ENCODE peak calls at places on chromosome 20, in eight cellular contexts. L, I, P, W, J, M, N and V are unnamed samples.
A peak's percentile ranks its signal among the peaks of the same experiment; 100 is the strongest.

GRCh38 chr20:10060223-10060622 is 25.4 kb downstream of the ANKEF1 start:
- DNase-seq in L (no peak), I (no peak), P (no peak), W (no peak), J (no peak), M (no peak), N (no peak), V (no peak)

GRCh38 chr20:11130554-11131166 is 456.9 kb upstream of the JAG1 start:
- DNase-seq in L (no peak), I (no peak), P (no peak), W (no peak), J (no peak), M (no peak), N (no peak), V (no peak)

GRCh38 chr20:3010985-3011723 is 32.3 kb upstream of the GNRH2 start:
- DNase-seq in L (peak; percentile 61), I (no peak), P (no peak), W (no peak), J (no peak), M (no peak), N (no peak), V (no peak)

GRCh38 chr20:62606551-62607201 is 35.6 kb upstream of the SLCO4A1 start:
- DNase-seq in L (no peak), I (peak; percentile 60), P (no peak), W (peak; percentile 56), J (no peak), M (no peak), N (peak; percentile 76), V (no peak)

GRCh38 chr20:17845701-17846475 is 122.7 kb downstream of the SNX5 start:
- DNase-seq in L (peak; percentile 28), I (no peak), P (no peak), W (no peak), J (no peak), M (no peak), N (peak; percentile 61), V (no peak)

GRCh38 chr20:45293041-45294002 is 13.3 kb upstream of the RBPJL start:
- DNase-seq in L (peak; percentile 46), I (peak; percentile 68), P (peak; percentile 80), W (peak; percentile 88), J (peak; percentile 88), M (peak; percentile 90), N (peak; percentile 81), V (peak; percentile 92)

GRCh38 chr20:4040283-4041179 is 25.2 kb upstream of the RNF24 start:
- DNase-seq in L (no peak), I (no peak), P (no peak), W (no peak), J (no peak), M (no peak), N (no peak), V (no peak)

GRCh38 chr20:10536531-10536930 is 101.4 kb downstream of the SLX4IP start:
- DNase-seq in L (peak; percentile 68), I (no peak), P (no peak), W (peak; percentile 77), J (peak; percentile 40), M (peak; percentile 27), N (no peak), V (no peak)

GRCh38 chr20:38889792-38890496 is 36.3 kb upstream of the FAM83D start:
- DNase-seq in L (no peak), I (no peak), P (no peak), W (no peak), J (no peak), M (no peak), N (no peak), V (no peak)

GRCh38 chr20:14522595-14522994 is 185.2 kb upstream of the FLRT3 start:
- DNase-seq in L (no peak), I (no peak), P (no peak), W (no peak), J (no peak), M (no peak), N (no peak), V (no peak)

GRCh38 chr20:46286380-46286779 is 21.9 kb downstream of the CDH22 start:
- DNase-seq in L (no peak), I (no peak), P (no peak), W (no peak), J (no peak), M (no peak), N (no peak), V (no peak)

GRCh38 chr20:17969276-17969883 is 562 bp downstream of the MGME1 start:
- DNase-seq in L (no peak), I (no peak), P (peak; percentile 45), W (peak; percentile 45), J (no peak), M (peak; percentile 75), N (peak; percentile 41), V (no peak)

GRCh38 chr20:53609501-53610445 is 16.1 kb upstream of the ZNF217 start:
- DNase-seq in L (peak; percentile 63), I (peak; percentile 64), P (peak; percentile 64), W (no peak), J (peak; percentile 45), M (peak; percentile 46), N (peak; percentile 42), V (no peak)

GRCh38 chr20:33431797-33432381 is 11.7 kb downstream of the SNTA1 start:
- DNase-seq in L (no peak), I (peak; percentile 39), P (no peak), W (no peak), J (no peak), M (no peak), N (peak; percentile 38), V (no peak)

GRCh38 chr20:44615876-44616603 is 33.7 kb downstream of the PKIG start:
- DNase-seq in L (no peak), I (no peak), P (no peak), W (no peak), J (no peak), M (no peak), N (no peak), V (peak; percentile 72)

GRCh38 chr20:50578061-50578777 is 68.0 kb downstream of the PTPN1 start:
- DNase-seq in L (no peak), I (no peak), P (no peak), W (no peak), J (no peak), M (no peak), N (no peak), V (peak; percentile 68)

GRCh38 chr20:62500237-62500864 is 24.6 kb upstream of the GATA5 start:
- DNase-seq in L (peak; percentile 20), I (peak; percentile 74), P (peak; percentile 73), W (peak; percentile 79), J (peak; percentile 79), M (peak; percentile 79), N (peak; percentile 77), V (no peak)

GRCh38 chr20:37933797-37934633 is 31.1 kb downstream of the VSTM2L start:
- DNase-seq in L (no peak), I (no peak), P (no peak), W (no peak), J (no peak), M (no peak), N (no peak), V (no peak)

GRCh38 chr20:58542411-58543095 is 27.4 kb upstream of the APCDD1L start:
- DNase-seq in L (peak; percentile 36), I (no peak), P (no peak), W (no peak), J (no peak), M (no peak), N (no peak), V (peak; percentile 80)

GRCh38 chr20:25341716-25342680 is 48.6 kb downstream of the ABHD12 start:
- DNase-seq in L (peak; percentile 21), I (no peak), P (no peak), W (no peak), J (no peak), M (no peak), N (no peak), V (no peak)
- TF ChIP-seq CTCF in L (no peak), I (no peak), P (no peak), W (no peak), J (no peak), M (no peak), N (no peak), V (no peak)

DNA sequence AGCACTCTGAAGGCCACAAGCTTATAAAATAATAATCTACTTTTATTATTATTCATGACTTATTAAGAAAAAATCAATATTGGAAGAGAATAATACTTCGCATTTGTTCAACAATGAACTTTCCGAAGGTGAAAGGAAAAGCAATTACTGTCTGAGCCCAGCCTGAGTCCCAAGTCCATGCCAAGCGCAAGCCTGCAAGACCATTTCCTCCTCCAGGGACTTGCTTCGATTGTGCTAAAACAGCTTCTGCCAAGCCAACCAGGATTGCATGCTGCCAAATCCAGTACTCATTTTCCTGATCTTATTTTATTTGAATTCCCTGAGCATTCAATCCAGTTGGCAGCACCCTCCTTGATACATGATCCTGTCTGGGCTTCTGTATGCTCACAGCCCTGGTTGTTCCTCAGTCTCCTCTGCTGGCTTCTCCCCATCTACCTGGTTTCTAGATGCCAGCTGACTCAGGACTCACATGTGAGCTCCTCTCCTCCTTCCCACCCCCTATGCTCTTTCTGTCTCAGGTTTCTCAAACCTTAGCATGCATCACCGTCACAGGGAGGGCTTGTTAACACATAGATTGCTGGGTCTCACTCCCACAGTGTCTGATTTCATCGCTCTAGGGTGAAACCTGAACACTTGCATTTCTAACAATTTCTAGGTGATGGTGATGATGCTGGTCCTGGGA is 55.9 kb upstream of the PSMF1 start:
- DNase-seq in L (no peak), I (no peak), P (no peak), W (no peak), J (no peak), M (no peak), N (no peak), V (no peak)
- H3K27ac ChIP-seq in L (no peak overlapping the region), I (no peak overlapping the region), P (no peak overlapping the region), W (no peak overlapping the region), J (no peak overlapping the region), M (no peak overlapping the region), N (no peak overlapping the region), V (no peak overlapping the region)

GRCh38 chr20:1721687-1722512 is 64.3 kb upstream of the SIRPG start:
- DNase-seq in L (no peak), I (no peak), P (no peak), W (no peak), J (peak; percentile 19), M (no peak), N (no peak), V (no peak)

GRCh38 chr20:1720226-1720625 is 62.6 kb upstream of the SIRPG start:
- DNase-seq in L (no peak), I (no peak), P (no peak), W (no peak), J (peak; percentile 19), M (no peak), N (no peak), V (no peak)

GRCh38 chr20:1718604-1719384 is 61.2 kb upstream of the SIRPG start:
- DNase-seq in L (peak; percentile 46), I (no peak), P (peak; percentile 66), W (no peak), J (peak; percentile 28), M (no peak), N (no peak), V (peak; percentile 90)

GRCh38 chr20:1720845-1721475 is 63.4 kb upstream of the SIRPG start:
- DNase-seq in L (no peak), I (no peak), P (no peak), W (no peak), J (no peak), M (no peak), N (no peak), V (no peak)

GRCh38 chr20:1722513-1723050 is 65.0 kb upstream of the SIRPG start:
- DNase-seq in L (no peak), I (no peak), P (no peak), W (no peak), J (no peak), M (no peak), N (no peak), V (no peak)
- H3K4me1 ChIP-seq in L (no peaks in the 10 kb centered on the region), I (no peaks in the 10 kb centered on the region), P (no peaks in the 10 kb centered on the region), W (no peaks in the 10 kb centered on the region), J (no peaks in the 10 kb centered on the region), M (no peaks in the 10 kb centered on the region), N (no peaks in the 10 kb centered on the region), V (peaks cover 14% of the 10 kb centered on the region)

GRCh38 chr20:23180451-23180921 is 94.4 kb upstream of the CD93 start:
- DNase-seq in L (no peak), I (peak; percentile 51), P (no peak), W (no peak), J (no peak), M (no peak), N (peak; percentile 71), V (no peak)
- TF ChIP-seq CTCF in L (no peak), I (no peak), P (no peak), W (no peak), J (no peak), M (no peak), N (no peak), V (no peak)